ENCODE peak calls at places on chromosomes 13 and 19, in nine cellular contexts. L is stimulated activated CD4-positive, alpha-beta T cell treated with anti-CD3 and anti-CD28 coated beads, Interleukin-2, amount 100 ng/mL, for 48 hours; V is CD14-positive monocyte; F is activated CD4-positive, CD25-positive, alpha-beta regulatory T cell; Y is left ventricle myocardium inferior; J is KG1; W is activated CD4-positive, alpha-beta T cell treated with anti-CD3 and anti-CD28 coated beads, Interleukin-2, amount 50 U/mL, for 1 hour; M is nephron progenitor cell; C is NCI-H460. A is an unnamed sample.
A peak's percentile ranks its signal among the peaks of the same experiment; 100 is the strongest.

GRCh38 chr19:29537601-29538000 is 11.8 kb downstream of the VSTM2B start:
- DNase-seq in L (no peak), V (no peak), F (no peak), Y (no peak), J (no peak), W (no peak), M (no peak), C (no peak), A (no peak)

GRCh38 chr13:41029629-41030028 is 10.5 kb upstream of the ELF1 start:
- DNase-seq in L (no peak), V (no peak), F (no peak), Y (no peak), J (no peak), W (no peak), M (no peak), C (no peak), A (no peak)

GRCh38 chr13:19152403-19152802 is 29.2 kb downstream of the TUBA3C start:
- DNase-seq in L (no peak), V (no peak), F (no peak), Y (no peak), J (no peak), W (no peak), M (no peak), C (no peak), A (no peak)

GRCh38 chr19:48991823-48992570 is 1.1 kb downstream of the GYS1 start:
- DNase-seq in L (no peak), V (no peak), F (no peak), Y (peak; percentile 63), J (no peak), W (no peak), M (no peak), C (peak; percentile 51), A (peak; percentile 65)

GRCh38 chr13:51584731-51585191 is 499 bp downstream of the WDFY2 start:
- DNase-seq in L (peak; percentile 43), V (peak; percentile 54), F (peak; percentile 33), Y (peak; percentile 49), J (peak; percentile 71), W (peak; percentile 65), M (peak; percentile 63), C (no peak), A (peak; percentile 79)

GRCh38 chr19:4541114-4541805 is 1.4 kb upstream of the LRG1 start:
- DNase-seq in L (no peak), V (peak; percentile 82), F (no peak), Y (no peak), J (no peak), W (no peak), M (no peak), C (no peak), A (no peak)

GRCh38 chr13:76816394-76816793 is 69.8 kb downstream of the KCTD12 start:
- DNase-seq in L (no peak), V (no peak), F (no peak), Y (no peak), J (no peak), W (no peak), M (no peak), C (no peak), A (no peak)

GRCh38 chr19:41928221-41928683 is at the start of gene ERFL:
- DNase-seq in L (no peak), V (no peak), F (no peak), Y (no peak), J (no peak), W (no peak), M (peak; percentile 51), C (no peak), A (no peak)